ENCODE peak calls at places on chromosomes 3 and 15, in five cellular contexts. R is heart left ventricle, Y is IMR-90, S is Calu3, L is A549. X is an unnamed sample.

GRCh38 chr3:85567074-85567676 is 608.4 kb downstream of the CADM2 start:
- DNase-seq in Y (peak; percentile 29), R (peak; percentile 35), L (peak; percentile 59), S (peak; percentile 68), X (no peak)

GRCh38 chr3:25139267-25139666 is 288.8 kb upstream of the RARB start:
- DNase-seq in Y (no peak), L (no peak), S (no peak), R (no peak), X (no peak)

GRCh38 chr3:184332370-184333090 is 4.9 kb upstream of the FAM131A start:
- DNase-seq in R (no peak), S (peak; percentile 28), Y (peak; percentile 95), L (no peak), X (peak; percentile 94)

GRCh38 chr15:45862034-45862433 is 227.2 kb downstream of the SQOR start:
- DNase-seq in R (no peak), S (no peak), Y (no peak), L (no peak), X (no peak)

GRCh38 chr15:74540135-74540760 is 772 bp upstream of the ARID3B start:
- DNase-seq in S (no peak), L (no peak), Y (peak; percentile 60), R (no peak), X (peak; percentile 37)

GRCh38 chr3:4988815-4989648 is 9.8 kb downstream of the BHLHE40 start:
- DNase-seq in R (peak; percentile 69), S (no peak), Y (peak; percentile 51), L (peak; percentile 91), X (no peak)

GRCh38 chr3:114235431-114235830 is 1.9 kb downstream of the ZNF80 start:
- DNase-seq in S (no peak), Y (no peak), R (no peak), L (no peak), X (no peak)

GRCh38 chr3:167032267-167032876 is 347.7 kb downstream of the ZBBX start:
- DNase-seq in R (no peak), Y (peak; percentile 39), S (peak; percentile 56), L (peak; percentile 55), X (peak; percentile 3)

GRCh38 chr15:56835598-56836275 is 82.7 kb upstream of the TCF12 start:
- DNase-seq in R (peak; percentile 42), L (no peak), S (no peak), Y (peak; percentile 23), X (peak; percentile 40)

GRCh38 chr3:42057561-42058211 is 33.5 kb upstream of the TRAK1 start:
- DNase-seq in L (no peak), S (no peak), R (no peak), Y (no peak), X (no peak)

GRCh38 chr3:39438880-39439279 is 28.6 kb upstream of the MOBP start:
- DNase-seq in R (no peak), Y (no peak), L (no peak), S (no peak), X (no peak)

GRCh38 chr3:23549148-23549910 is 256.4 kb upstream of the UBE2E1 start:
- DNase-seq in Y (no peak), L (peak; percentile 7), S (no peak), R (no peak), X (no peak)

GRCh38 chr3:8712871-8713360 is 20.7 kb upstream of the CAV3 start:
- DNase-seq in L (no peak), R (no peak), Y (no peak), S (no peak), X (no peak)

GRCh38 chr15:88388702-88389101 is 78.5 kb downstream of the MRPL46 start:
- DNase-seq in R (no peak), Y (no peak), S (no peak), L (peak; percentile 90), X (no peak)

GRCh38 chr15:39296955-39297354 is 283.9 kb upstream of the THBS1 start:
- DNase-seq in L (no peak), R (no peak), Y (no peak), S (no peak), X (no peak)

GRCh38 chr3:17078885-17079465 is 194.2 kb downstream of the PLCL2 start:
- DNase-seq in L (no peak), Y (no peak), S (no peak), R (no peak), X (no peak)

GRCh38 chr3:136194409-136195257 is 1.5 kb downstream of the MSL2 start:
- DNase-seq in L (no peak), S (no peak), Y (peak; percentile 23), R (no peak), X (no peak)

GRCh38 chr15:33547876-33548275 is 237.1 kb downstream of the RYR3 start:
- DNase-seq in S (peak; percentile 6), L (peak; percentile 22), Y (peak; percentile 55), R (no peak), X (peak; percentile 19)

GRCh38 chr3:98806583-98806982 is 43.4 kb downstream of the ST3GAL6 start:
- DNase-seq in Y (no peak), S (no peak), L (no peak), R (no peak), X (no peak)

GRCh38 chr3:122268257-122269024 is 56.6 kb upstream of the CSTA start:
- DNase-seq in R (no peak), L (no peak), S (no peak), Y (no peak), X (no peak)

GRCh38 chr3:185152433-185153169 is at the start of gene C3orf70:
- DNase-seq in L (peak; percentile 16), Y (peak; percentile 44), R (peak; percentile 67), S (peak; percentile 52), X (no peak)

GRCh38 chr3:133941390-133941789 is 45.7 kb upstream of the RAB6B start:
- DNase-seq in S (peak; percentile 51), R (no peak), L (no peak), Y (peak; percentile 52), X (no peak)

GRCh38 chr3:38645076-38645475 is 4.4 kb downstream of the SCN5A start:
- DNase-seq in S (no peak), L (no peak), R (no peak), Y (no peak), X (no peak)

GRCh38 chr15:73081321-73081958 is 29.2 kb downstream of the NEO1 start:
- DNase-seq in R (no peak), S (peak; percentile 45), Y (peak; percentile 71), L (peak; percentile 73), X (peak; percentile 36)

GRCh38 chr3:171900396-171900795 is 57.2 kb downstream of the TMEM212 start:
- DNase-seq in S (no peak), R (no peak), L (no peak), Y (no peak), X (no peak)

DNA sequence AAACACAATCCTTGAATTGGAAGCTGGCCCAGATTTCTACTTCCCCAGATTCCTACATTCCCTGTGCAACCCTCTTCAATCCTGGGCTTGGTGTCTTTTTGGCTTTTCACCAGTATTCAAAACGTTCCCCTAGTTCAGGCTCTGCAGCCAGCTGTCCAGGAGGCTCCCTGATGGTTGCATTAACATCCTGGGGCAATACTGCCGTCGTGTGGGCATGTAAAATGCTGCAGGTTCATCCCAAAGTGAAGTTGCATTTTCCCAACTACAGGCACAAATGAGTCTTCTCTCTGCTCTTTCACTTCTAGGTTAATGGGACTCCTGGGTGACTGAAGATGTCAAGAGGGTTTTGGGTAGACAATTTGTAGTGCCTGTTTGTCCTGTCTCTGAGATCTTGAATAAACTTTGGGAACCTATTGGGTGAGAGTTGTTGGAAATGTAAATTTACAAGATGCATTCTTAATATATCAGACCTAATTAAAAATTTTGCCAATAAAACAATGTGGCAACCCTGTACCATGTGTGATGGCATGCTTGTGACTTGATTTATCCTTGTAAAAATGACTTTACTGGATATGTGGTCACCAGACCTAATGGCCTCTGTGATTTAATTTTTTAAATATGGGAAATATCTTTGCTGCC is 28.6 kb downstream of the SOX14 start:
- DNase-seq in R (no peak), Y (peak; percentile 27), L (peak; percentile 23), S (peak; percentile 51), X (peak; percentile 47)
- TF ChIP-seq CTCF in R (no peak), Y (peak; percentile 54), L (peak; percentile 16), S (peak; percentile 37), X (peak; percentile 78)

GRCh38 chr15:60591491-60592385 is 112.8 kb upstream of the ICE2 start:
- DNase-seq in Y (no peak), S (peak; percentile 57), R (peak; percentile 57), L (peak; percentile 21), X (no peak)
- TF ChIP-seq CTCF in Y (no peak), S (peak; percentile 10), R (no peak), L (no peak), X (peak; percentile 32)

DNA sequence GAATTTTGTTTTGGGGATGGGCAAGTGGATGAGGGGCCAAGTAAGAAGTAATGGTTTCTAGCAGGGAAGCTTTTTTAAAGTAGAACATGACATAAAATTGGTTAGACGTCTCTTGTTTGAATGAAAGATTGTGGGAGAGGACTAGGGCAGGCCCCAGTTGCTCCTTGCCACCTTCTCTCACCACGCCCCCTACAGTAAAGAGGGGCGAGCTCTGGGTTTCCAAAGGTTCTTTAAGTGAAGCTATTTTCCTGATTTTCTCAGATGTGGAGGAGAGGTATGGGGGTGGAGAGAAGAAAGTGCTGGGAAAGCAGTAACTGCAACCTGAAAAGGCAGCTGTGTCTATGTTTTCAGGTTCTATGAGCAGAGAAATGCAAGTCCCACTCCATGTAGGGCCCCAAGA is 32.6 kb upstream of the SKIL start:
- DNase-seq in Y (no peak), L (no peak), S (no peak), R (no peak), X (no peak)
- TF ChIP-seq CTCF in Y (no peak), L (no peak), S (no peak), R (no peak), X (no peak)

DNA sequence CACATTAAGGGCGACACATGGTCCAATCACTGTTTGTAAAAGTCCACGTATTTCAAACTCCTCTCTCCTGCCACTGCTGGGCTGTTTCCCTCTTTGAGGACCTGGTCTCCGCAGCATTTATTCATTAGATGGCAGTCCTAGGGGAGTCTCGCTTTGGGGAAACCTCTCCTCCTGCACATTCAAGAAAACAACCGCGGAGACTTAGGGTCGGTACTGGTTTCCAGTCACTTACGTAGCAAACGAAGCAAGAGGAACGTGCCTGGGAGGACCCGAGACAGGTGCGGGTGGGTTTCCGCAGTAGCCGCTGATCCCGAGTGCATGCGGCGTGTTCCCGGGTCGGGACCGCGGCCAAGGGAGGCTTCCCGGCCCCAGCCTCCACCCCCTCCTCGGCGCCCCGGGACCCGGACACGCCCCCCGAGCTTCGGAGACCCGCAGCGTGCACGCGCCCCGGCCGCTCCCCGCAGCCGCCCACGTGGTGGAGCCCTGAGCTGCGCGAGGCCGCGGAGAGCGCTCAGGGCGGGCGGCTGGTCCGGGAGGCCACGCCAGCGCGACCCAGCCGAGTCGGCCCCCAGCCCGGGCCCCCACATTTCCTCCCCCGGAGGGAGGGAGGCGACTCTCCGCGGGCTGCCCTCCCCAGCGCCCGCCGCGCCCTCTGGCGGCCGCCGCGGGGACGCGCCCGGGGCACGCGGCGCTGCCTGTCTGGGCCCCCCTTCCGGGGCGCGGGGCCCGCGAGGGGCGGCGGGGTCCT is 1.1 kb upstream of the IGF1R start:
- DNase-seq in Y (peak; percentile 43), R (peak; percentile 79), S (peak; percentile 90), L (peak; percentile 91), X (peak; percentile 62)
- TF ChIP-seq CTCF in Y (peak; percentile 61), R (peak; percentile 67), S (peak; percentile 69), L (peak; percentile 92), X (peak; percentile 77)